ENCODE peak calls at places on chromosomes 12 and 14, in nine cellular contexts. L is NCI-H1436 treated with DMSO at 0.1 percent for 48 hours; F is T-helper 17 cell; N is stimulated activated CD8-positive, alpha-beta memory T cell treated with anti-CD3 and anti-CD28 coated beads, Interleukin-15, amount 100 ng/mL, for 24 hours; U is AG08395; Q is activated CD4-positive, alpha-beta T cell treated with anti-CD3 and anti-CD28 coated beads, Interleukin-2, amount 10 ng/mL, durations not matched to agents 7 days and 5 days; H is kidney epithelial cell; D is HT1080; S is A172. K is an unnamed sample.

GRCh38 chr12:20865873-20866272 is 55.4 kb downstream of the SLCO1B3 start:
- DNase-seq in H (no peak), D (peak; percentile 34), S (no peak), U (no peak), Q (no peak), F (no peak), L (no peak), N (no peak), K (no peak)

GRCh38 chr12:50839032-50839431 is 3.7 kb upstream of the TMPRSS12 start:
- DNase-seq in D (no peak), Q (no peak), F (no peak), H (no peak), N (no peak), L (no peak), S (no peak), U (no peak), K (no peak)

GRCh38 chr14:104113631-104114420 is 24.6 kb upstream of the KIF26A start:
- DNase-seq in D (no peak), F (peak; percentile 2), N (no peak), Q (no peak), U (no peak), L (no peak), S (no peak), H (no peak), K (no peak)

GRCh38 chr14:20757963-20758362 is 10.2 kb upstream of the EDDM3B start:
- DNase-seq in N (no peak), D (no peak), L (no peak), Q (peak; percentile 42), H (no peak), F (peak; percentile 17), U (no peak), S (no peak), K (no peak)

GRCh38 chr12:41653386-41654110 is 465.4 kb downstream of the PDZRN4 start:
- DNase-seq in F (no peak), Q (no peak), U (no peak), H (no peak), S (no peak), N (no peak), D (no peak), L (no peak), K (no peak)

GRCh38 chr12:28869197-28869596 is 279.9 kb upstream of the FAR2 start:
- DNase-seq in L (no peak), N (no peak), U (no peak), S (peak; percentile 69), F (no peak), Q (no peak), D (peak; percentile 66), H (peak; percentile 23), K (no peak)

GRCh38 chr14:85415015-85415712 is 114.8 kb upstream of the FLRT2 start:
- DNase-seq in S (peak; percentile 91), N (no peak), H (peak; percentile 62), Q (no peak), L (no peak), U (peak; percentile 93), D (peak; percentile 93), F (no peak), K (peak; percentile 23)

GRCh38 chr12:123681605-123682004 is 10.7 kb downstream of the TCTN2 start:
- DNase-seq in D (no peak), Q (no peak), N (no peak), F (no peak), H (no peak), L (no peak), S (no peak), U (no peak), K (no peak)

GRCh38 chr12:70427611-70428010 is 61.5 kb downstream of the KCNMB4 start:
- DNase-seq in S (no peak), N (no peak), Q (no peak), L (no peak), D (no peak), H (no peak), U (no peak), F (no peak), K (no peak)

K was measured in H54.